ENCODE peak calls at places on chromosomes 7 and 10, in five cellular contexts. One of them, this sample, is unnamed.

GRCh38 chr7:100604078-100604975 is 2.2 kb downstream of the PCOLCE start:
- DNase-seq in K562: peak; percentile 97
- DNase-seq in IMR-90: peak; percentile 46
- DNase-seq in GM12878: no peak
- DNase-seq in HepG2: no peak
- DNase-seq in this sample: peak; percentile 98

GRCh38 chr7:75776295-75776971 is 4.4 kb upstream of the CCL26 start:
- DNase-seq in K562: no peak
- DNase-seq in IMR-90: peak; percentile 89
- DNase-seq in GM12878: peak; percentile 55
- DNase-seq in HepG2: no peak
- DNase-seq in this sample: no peak

GRCh38 chr7:106866298-106867281 is 1.5 kb downstream of the PIK3CG start:
- DNase-seq in K562: no peak
- DNase-seq in IMR-90: no peak
- DNase-seq in GM12878: peak; percentile 44
- DNase-seq in HepG2: no peak
- DNase-seq in this sample: no peak

GRCh38 chr10:101046332-101047238 is 15.2 kb upstream of the KAZALD1 start:
- DNase-seq in K562: no peak
- DNase-seq in IMR-90: peak; percentile 11
- DNase-seq in GM12878: no peak
- DNase-seq in HepG2: no peak
- DNase-seq in this sample: no peak

GRCh38 chr10:34739915-34740314 is 75.2 kb downstream of the PARD3 start:
- DNase-seq in K562: no peak
- DNase-seq in IMR-90: peak; percentile 91
- DNase-seq in GM12878: no peak
- DNase-seq in HepG2: no peak
- DNase-seq in this sample: no peak

GRCh38 chr10:115777646-115778045 is 495.4 kb downstream of the GFRA1 start:
- DNase-seq in K562: no peak
- DNase-seq in IMR-90: no peak
- DNase-seq in GM12878: no peak
- DNase-seq in HepG2: no peak
- DNase-seq in this sample: no peak

GRCh38 chr7:4700577-4701235 is 18.6 kb downstream of the FOXK1 start:
- DNase-seq in K562: no peak
- DNase-seq in IMR-90: peak; percentile 100
- DNase-seq in GM12878: no peak
- DNase-seq in HepG2: no peak
- DNase-seq in this sample: no peak

GRCh38 chr7:137878333-137878961 is 31.7 kb upstream of the DGKI start:
- DNase-seq in K562: no peak
- DNase-seq in IMR-90: peak; percentile 33
- DNase-seq in GM12878: no peak
- DNase-seq in HepG2: no peak
- DNase-seq in this sample: no peak

GRCh38 chr7:120304674-120305073 is 31.7 kb downstream of the KCND2 start:
- DNase-seq in K562: no peak
- DNase-seq in IMR-90: no peak
- DNase-seq in GM12878: no peak
- DNase-seq in HepG2: no peak
- DNase-seq in this sample: no peak

GRCh38 chr7:87604264-87604663 is 3.6 kb upstream of the ABCB1 start:
- DNase-seq in K562: no peak
- DNase-seq in IMR-90: no peak
- DNase-seq in GM12878: no peak
- DNase-seq in HepG2: no peak
- DNase-seq in this sample: no peak

GRCh38 chr10:130179640-130180039 is 43.4 kb downstream of the GLRX3 start:
- DNase-seq in K562: peak; percentile 21
- DNase-seq in IMR-90: peak; percentile 78
- DNase-seq in GM12878: no peak
- DNase-seq in HepG2: peak; percentile 54
- DNase-seq in this sample: peak; percentile 47

GRCh38 chr10:100825946-100826660 is 80.7 kb downstream of the PAX2 start:
- DNase-seq in K562: no peak
- DNase-seq in IMR-90: no peak
- DNase-seq in GM12878: no peak
- DNase-seq in HepG2: no peak
- DNase-seq in this sample: no peak

GRCh38 chr10:70967591-70968588 is 79.5 kb upstream of the PCBD1 start:
- DNase-seq in K562: no peak
- DNase-seq in IMR-90: peak; percentile 13
- DNase-seq in GM12878: no peak
- DNase-seq in HepG2: no peak
- DNase-seq in this sample: no peak

GRCh38 chr10:27660705-27661104 is 84.9 kb downstream of the MKX start:
- DNase-seq in K562: no peak
- DNase-seq in IMR-90: no peak
- DNase-seq in GM12878: no peak
- DNase-seq in HepG2: no peak
- DNase-seq in this sample: no peak

GRCh38 chr7:112448376-112448775 is 1.9 kb upstream of the IFRD1 start:
- DNase-seq in K562: no peak
- DNase-seq in IMR-90: no peak
- DNase-seq in GM12878: no peak
- DNase-seq in HepG2: no peak
- DNase-seq in this sample: no peak

GRCh38 chr7:2049111-2049781 is 183.5 kb downstream of the MAD1L1 start:
- DNase-seq in K562: no peak
- DNase-seq in IMR-90: no peak
- DNase-seq in GM12878: no peak
- DNase-seq in HepG2: no peak
- DNase-seq in this sample: no peak

GRCh38 chr7:2047272-2047581 is 185.5 kb downstream of the MAD1L1 start:
- DNase-seq in K562: no peak
- DNase-seq in IMR-90: no peak
- DNase-seq in GM12878: no peak
- DNase-seq in HepG2: no peak
- DNase-seq in this sample: no peak

GRCh38 chr7:2046581-2047271 is 186.0 kb downstream of the MAD1L1 start:
- DNase-seq in K562: no peak
- DNase-seq in IMR-90: no peak
- DNase-seq in GM12878: no peak
- DNase-seq in HepG2: no peak
- DNase-seq in this sample: no peak

GRCh38 chr7:2048531-2048930 is 184.2 kb downstream of the MAD1L1 start:
- DNase-seq in K562: no peak
- DNase-seq in IMR-90: no peak
- DNase-seq in GM12878: no peak
- DNase-seq in HepG2: no peak
- DNase-seq in this sample: no peak

DNA sequence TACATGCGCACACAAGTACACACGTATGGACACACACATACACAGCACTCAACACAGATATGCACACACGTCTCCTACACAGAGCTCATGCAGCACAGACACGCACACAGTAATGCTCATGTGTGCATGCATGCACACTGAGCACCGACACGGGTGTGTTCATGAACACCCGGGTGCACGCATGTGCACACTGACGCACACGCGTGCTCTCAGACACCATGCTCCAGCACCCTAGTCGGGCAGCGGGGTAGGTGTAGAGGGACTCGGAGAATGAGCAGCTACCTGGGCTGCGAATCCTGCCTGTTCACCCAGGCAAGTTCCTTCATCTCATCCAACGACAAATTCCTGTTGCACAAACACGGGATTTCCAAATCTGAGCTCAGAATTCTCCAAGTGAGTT is 184.7 kb downstream of the MAD1L1 start:
- DNase-seq in K562: no peak
- DNase-seq in IMR-90: no peak
- DNase-seq in GM12878: no peak
- DNase-seq in HepG2: no peak
- DNase-seq in this sample: no peak
- TF ChIP-seq MXI1 in K562: no peak
- TF ChIP-seq MXI1 in IMR-90: no peak
- TF ChIP-seq MXI1 in GM12878: no peak
- TF ChIP-seq MXI1 in HepG2: no peak
- TF ChIP-seq MXI1 in this sample: no peak

GRCh38 chr10:77578583-77579227 is 58.9 kb downstream of the KCNMA1 start:
- DNase-seq in K562: no peak
- DNase-seq in IMR-90: peak; percentile 90
- DNase-seq in GM12878: no peak
- DNase-seq in HepG2: no peak
- DNase-seq in this sample: no peak

GRCh38 chr10:77583527-77583926 is 54.1 kb downstream of the KCNMA1 start:
- DNase-seq in K562: no peak
- DNase-seq in IMR-90: no peak
- DNase-seq in GM12878: no peak
- DNase-seq in HepG2: no peak
- DNase-seq in this sample: no peak

GRCh38 chr10:77580500-77580899 is 57.1 kb downstream of the KCNMA1 start:
- DNase-seq in K562: no peak
- DNase-seq in IMR-90: no peak
- DNase-seq in GM12878: no peak
- DNase-seq in HepG2: no peak
- DNase-seq in this sample: no peak

GRCh38 chr10:77581738-77582137 is 55.9 kb downstream of the KCNMA1 start:
- DNase-seq in K562: no peak
- DNase-seq in IMR-90: no peak
- DNase-seq in GM12878: no peak
- DNase-seq in HepG2: no peak
- DNase-seq in this sample: no peak

DNA sequence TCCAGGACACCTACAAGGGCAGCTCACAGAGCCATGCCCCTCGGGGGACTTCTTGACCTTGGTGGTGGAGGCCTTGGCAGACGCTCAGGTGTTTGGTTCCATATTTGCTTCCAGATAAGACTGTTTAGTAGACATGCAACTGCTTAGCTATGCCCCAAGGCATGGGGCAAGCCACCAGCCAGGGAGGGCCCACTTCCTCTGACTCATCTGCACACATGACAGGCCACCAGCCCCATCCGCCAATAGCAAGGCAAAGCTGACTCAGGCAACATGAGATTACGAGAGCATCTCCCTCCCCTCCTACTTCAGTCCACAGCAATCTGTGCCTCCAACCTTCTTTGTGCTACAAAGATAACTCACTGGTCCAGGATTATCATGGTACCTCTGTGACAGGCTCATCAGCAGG is 54.9 kb downstream of the KCNMA1 start:
- DNase-seq in K562: peak; percentile 26
- DNase-seq in IMR-90: peak; percentile 79
- DNase-seq in GM12878: no peak
- DNase-seq in HepG2: no peak
- DNase-seq in this sample: no peak
- TF ChIP-seq MXI1 in K562: no peak
- TF ChIP-seq MXI1 in IMR-90: no peak
- TF ChIP-seq MXI1 in GM12878: no peak
- TF ChIP-seq MXI1 in HepG2: no peak
- TF ChIP-seq MXI1 in this sample: no peak

GRCh38 chr7:20310963-20311742 is 19.5 kb upstream of the ITGB8 start:
- DNase-seq in K562: no peak
- DNase-seq in IMR-90: peak; percentile 67
- DNase-seq in GM12878: peak; percentile 61
- DNase-seq in HepG2: peak; percentile 25
- DNase-seq in this sample: no peak
- TF ChIP-seq MXI1 in K562: no peak
- TF ChIP-seq MXI1 in IMR-90: no peak
- TF ChIP-seq MXI1 in GM12878: no peak
- TF ChIP-seq MXI1 in HepG2: no peak
- TF ChIP-seq MXI1 in this sample: no peak

GRCh38 chr10:16984242-16984641 is 145.4 kb downstream of the CUBN start:
- DNase-seq in K562: no peak
- DNase-seq in IMR-90: no peak
- DNase-seq in GM12878: no peak
- DNase-seq in HepG2: no peak
- DNase-seq in this sample: no peak
- TF ChIP-seq MXI1 in K562: no peak
- TF ChIP-seq MXI1 in IMR-90: no peak
- TF ChIP-seq MXI1 in GM12878: no peak
- TF ChIP-seq MXI1 in HepG2: no peak
- TF ChIP-seq MXI1 in this sample: no peak

GRCh38 chr10:6929157-6929830 is 349.2 kb upstream of the PRKCQ start:
- DNase-seq in K562: no peak
- DNase-seq in IMR-90: no peak
- DNase-seq in GM12878: no peak
- DNase-seq in HepG2: no peak
- DNase-seq in this sample: no peak
- TF ChIP-seq MXI1 in K562: no peak
- TF ChIP-seq MXI1 in IMR-90: no peak
- TF ChIP-seq MXI1 in GM12878: no peak
- TF ChIP-seq MXI1 in HepG2: no peak
- TF ChIP-seq MXI1 in this sample: no peak

GRCh38 chr10:99233680-99234018 is 2.0 kb downstream of the HPSE2 start:
- DNase-seq in K562: no peak
- DNase-seq in IMR-90: no peak
- DNase-seq in GM12878: no peak
- DNase-seq in HepG2: no peak
- DNase-seq in this sample: no peak
- TF ChIP-seq MXI1 in K562: no peak
- TF ChIP-seq MXI1 in IMR-90: no peak
- TF ChIP-seq MXI1 in GM12878: no peak
- TF ChIP-seq MXI1 in HepG2: no peak
- TF ChIP-seq MXI1 in this sample: no peak

GRCh38 chr7:130940326-130940725 is 206.3 kb upstream of the KLF14 start:
- DNase-seq in K562: no peak
- DNase-seq in IMR-90: no peak
- DNase-seq in GM12878: no peak
- DNase-seq in HepG2: no peak
- DNase-seq in this sample: no peak
- TF ChIP-seq MXI1 in K562: no peak
- TF ChIP-seq MXI1 in IMR-90: no peak
- TF ChIP-seq MXI1 in GM12878: no peak
- TF ChIP-seq MXI1 in HepG2: no peak
- TF ChIP-seq MXI1 in this sample: no peak

DNA sequence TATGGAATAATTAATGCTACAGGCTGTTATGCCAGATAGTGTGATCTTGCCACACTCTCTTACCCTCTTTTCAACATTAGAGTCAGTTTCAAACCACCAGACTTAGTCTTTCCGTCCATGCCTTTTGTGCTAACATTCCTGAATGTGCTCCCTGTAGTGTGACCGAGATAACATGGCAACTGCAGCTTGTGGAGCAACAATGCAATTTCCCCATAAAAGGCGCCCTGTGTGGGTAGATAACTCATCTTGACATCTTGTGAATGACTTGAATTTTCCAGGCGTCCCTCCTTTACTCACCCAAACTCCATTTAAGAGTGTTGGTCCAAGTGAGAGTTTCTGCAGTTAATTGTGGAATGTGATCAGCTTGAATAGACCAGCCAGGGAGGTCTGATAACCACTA is 99.6 kb downstream of the DNAH11 start:
- DNase-seq in K562: no peak
- DNase-seq in IMR-90: no peak
- DNase-seq in GM12878: no peak
- DNase-seq in HepG2: no peak
- DNase-seq in this sample: no peak
- TF ChIP-seq MXI1 in K562: no peak
- TF ChIP-seq MXI1 in IMR-90: no peak
- TF ChIP-seq MXI1 in GM12878: no peak
- TF ChIP-seq MXI1 in HepG2: no peak
- TF ChIP-seq MXI1 in this sample: no peak

DNA sequence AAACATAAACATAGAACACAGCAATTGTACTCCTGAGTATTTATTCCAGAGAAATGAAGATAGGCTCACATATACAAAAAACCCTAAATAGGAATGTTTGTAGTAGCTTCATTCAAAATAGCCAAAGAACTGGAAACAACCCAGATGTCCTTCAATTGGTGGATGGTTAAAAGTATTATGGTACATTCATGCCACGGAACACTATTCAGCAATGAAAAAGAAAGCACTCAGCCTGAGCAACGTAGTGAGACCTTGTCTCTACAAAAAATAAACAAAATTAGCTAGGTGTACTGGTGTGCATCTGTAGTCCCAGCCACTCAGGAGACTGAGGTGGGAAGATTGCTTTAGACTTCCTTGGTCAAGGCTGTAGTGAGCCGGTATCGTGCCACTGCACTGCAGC is 94.4 kb downstream of the RAPGEF5 start:
- DNase-seq in K562: no peak
- DNase-seq in IMR-90: no peak
- DNase-seq in GM12878: no peak
- DNase-seq in HepG2: no peak
- DNase-seq in this sample: no peak
- TF ChIP-seq MXI1 in K562: no peak
- TF ChIP-seq MXI1 in IMR-90: no peak
- TF ChIP-seq MXI1 in GM12878: no peak
- TF ChIP-seq MXI1 in HepG2: no peak
- TF ChIP-seq MXI1 in this sample: no peak

This sample was measured in SK-N-SH.